ENCODE peak calls at places on chromosomes 4 and X, in ten cellular contexts. F is central memory CD4-positive, alpha-beta T cell; W is NCI-H510A; U is endothelial cell; K is epithelial cell of esophagus; P is hippocampal formation; C is activated CD4-positive, alpha-beta T cell treated with anti-CD3 and anti-CD28 coated beads for 36 hours; Q is BE2C; J is NCI-H2107; E is Daoy. D is an unnamed sample.

GRCh38 chrX:47145408-47146120 is 543 bp downstream of the RBM10 start:
- DNase-seq in F (no peak), C (no peak), W (no peak), Q (peak), K (no peak), P (no peak), J (no peak), E (no peak), U (no peak), D (no peak)

GRCh38 chr4:160826339-160826679 is 1337.5 kb downstream of the FSTL5 start:
- DNase-seq in F (no peak), U (no peak), C (no peak), Q (no peak), E (no peak), W (no peak), J (no peak), P (no peak), K (peak), D (no peak)

GRCh38 chr4:82802906-82803305 is 4.3 kb upstream of the SCD5 start:
- DNase-seq in E (no peak), F (no peak), K (no peak), Q (no peak), J (no peak), U (no peak), W (no peak), P (no peak), C (no peak), D (no peak)

GRCh38 chrX:40177942-40178715 is 80.4 kb upstream of the BCOR start:
- DNase-seq in K (no peak), F (no peak), E (no peak), U (no peak), C (peak), Q (no peak), W (no peak), J (no peak), P (no peak), D (no peak)

GRCh38 chrX:105781794-105782193 is 40.5 kb upstream of the NRK start:
- DNase-seq in C (no peak), E (no peak), Q (no peak), U (no peak), K (no peak), P (no peak), F (no peak), J (no peak), W (no peak), D (no peak)

GRCh38 chrX:150499240-150499639 is 69.2 kb upstream of the MTM1 start:
- DNase-seq in J (no peak), F (no peak), K (no peak), U (no peak), C (no peak), W (no peak), E (no peak), Q (no peak), P (no peak), D (no peak)

GRCh38 chrX:65866762-65867161 is 173.1 kb downstream of the VSIG4 start:
- DNase-seq in E (no peak), K (no peak), C (no peak), Q (no peak), P (no peak), F (no peak), W (no peak), J (no peak), U (no peak), D (no peak)

GRCh38 chr4:8641256-8641655 is 48.7 kb downstream of the CPZ start:
- DNase-seq in P (no peak), J (no peak), E (no peak), K (no peak), F (no peak), U (no peak), W (no peak), Q (no peak), C (no peak), D (no peak)

GRCh38 chr4:183164963-183165362 is 65.9 kb downstream of the WWC2 start:
- DNase-seq in J (no peak), C (no peak), P (no peak), K (no peak), E (no peak), W (no peak), F (no peak), U (no peak), Q (no peak), D (no peak)

GRCh38 chrX:153633048-153633447 is 14.0 kb upstream of the DUSP9 start:
- DNase-seq in F (no peak), P (no peak), Q (no peak), W (no peak), U (no peak), K (no peak), J (no peak), E (no peak), C (no peak), D (no peak)

GRCh38 chrX:69158166-69159040 is 6.8 kb downstream of the PJA1 start:
- DNase-seq in K (peak), F (peak), Q (peak), P (no peak), C (peak), J (peak), U (peak), E (peak), W (peak), D (no peak)

GRCh38 chr4:82648356-82648755 is 86.6 kb upstream of the TMEM150C start:
- DNase-seq in J (no peak), P (no peak), Q (no peak), E (no peak), U (no peak), C (no peak), W (no peak), K (peak), F (no peak), D (no peak)

GRCh38 chr4:6474053-6474568 is 1.7 kb upstream of the PPP2R2C start:
- DNase-seq in U (peak), K (no peak), W (no peak), P (no peak), J (no peak), E (peak), C (no peak), F (no peak), Q (peak), D (no peak)

GRCh38 chrX:1390621-1391369 is 1.1 kb downstream of the SLC25A6 start:
- DNase-seq in P (no peak), K (no peak), W (no peak), Q (no peak), E (no peak), F (no peak), J (no peak), C (no peak), U (no peak), D (peak)

GRCh38 chr4:150119492-150119891 is 41.2 kb downstream of the DCLK2 start:
- DNase-seq in W (no peak), C (no peak), E (no peak), F (no peak), U (no peak), P (no peak), J (no peak), K (peak), Q (no peak), D (no peak)

GRCh38 chrX:40845331-40845911 is 110.1 kb upstream of the MED14 start:
- DNase-seq in E (peak), W (no peak), U (no peak), P (peak), Q (no peak), C (no peak), K (peak), F (no peak), J (no peak), D (no peak)

GRCh38 chr4:22672944-22673343 is 19.8 kb upstream of the GBA3 start:
- DNase-seq in P (no peak), E (no peak), U (no peak), J (no peak), C (no peak), Q (no peak), K (no peak), W (no peak), F (no peak), D (no peak)